ENCODE peak calls at places on chromosomes 11 and 22, in six cellular contexts. One of them, this sample, is unnamed.

GRCh38 chr11:62054484-62055121 is 69.2 kb upstream of the INCENP start:
- DNase-seq in cardiac muscle cell: peak; percentile 26
- DNase-seq in astrocyte: no peak
- DNase-seq in uterus: no peak
- DNase-seq in left lung: no peak
- DNase-seq in GM23338: peak; percentile 45
- DNase-seq in this sample: no peak

GRCh38 chr11:101458161-101458560 is 125.6 kb downstream of the TRPC6 start:
- DNase-seq in cardiac muscle cell: no peak
- DNase-seq in astrocyte: peak; percentile 49
- DNase-seq in uterus: no peak
- DNase-seq in left lung: no peak
- DNase-seq in GM23338: no peak
- DNase-seq in this sample: no peak

GRCh38 chr11:1879941-1880720 is 11.6 kb downstream of the PRR33 start:
- DNase-seq in cardiac muscle cell: peak; percentile 71
- DNase-seq in astrocyte: peak; percentile 13
- DNase-seq in uterus: peak; percentile 84
- DNase-seq in left lung: peak; percentile 82
- DNase-seq in GM23338: no peak
- DNase-seq in this sample: peak; percentile 34

GRCh38 chr11:72786305-72787261 is 7.3 kb downstream of the STARD10 start:
- DNase-seq in cardiac muscle cell: no peak
- DNase-seq in astrocyte: no peak
- DNase-seq in uterus: no peak
- DNase-seq in left lung: no peak
- DNase-seq in GM23338: no peak
- DNase-seq in this sample: no peak

GRCh38 chr11:774873-775592 is 2.3 kb downstream of the GATD1 start:
- DNase-seq in cardiac muscle cell: peak; percentile 34
- DNase-seq in astrocyte: peak; percentile 37
- DNase-seq in uterus: peak; percentile 24
- DNase-seq in left lung: peak; percentile 74
- DNase-seq in GM23338: no peak
- DNase-seq in this sample: peak; percentile 61

GRCh38 chr11:63829823-63830489 is 9.0 kb upstream of the MARK2 start:
- DNase-seq in cardiac muscle cell: peak; percentile 52
- DNase-seq in astrocyte: no peak
- DNase-seq in uterus: no peak
- DNase-seq in left lung: peak; percentile 28
- DNase-seq in GM23338: peak; percentile 71
- DNase-seq in this sample: peak; percentile 49

GRCh38 chr22:50626314-50626855 is 1.6 kb downstream of the ARSA start:
- DNase-seq in cardiac muscle cell: no peak
- DNase-seq in astrocyte: no peak
- DNase-seq in uterus: no peak
- DNase-seq in left lung: no peak
- DNase-seq in GM23338: no peak
- DNase-seq in this sample: no peak

GRCh38 chr11:118691926-118692830 is 12.7 kb upstream of the TREH start:
- DNase-seq in cardiac muscle cell: peak; percentile 50
- DNase-seq in astrocyte: peak; percentile 31
- DNase-seq in uterus: no peak
- DNase-seq in left lung: no peak
- DNase-seq in GM23338: no peak
- DNase-seq in this sample: peak; percentile 59

GRCh38 chr11:36394056-36394455 is 98.0 kb downstream of the PRR5L start:
- DNase-seq in cardiac muscle cell: no peak
- DNase-seq in astrocyte: no peak
- DNase-seq in uterus: no peak
- DNase-seq in left lung: no peak
- DNase-seq in GM23338: no peak
- DNase-seq in this sample: no peak

GRCh38 chr11:34632105-34632780 is 11.3 kb downstream of the EHF start:
- DNase-seq in cardiac muscle cell: no peak
- DNase-seq in astrocyte: no peak
- DNase-seq in uterus: no peak
- DNase-seq in left lung: no peak
- DNase-seq in GM23338: no peak
- DNase-seq in this sample: no peak

GRCh38 chr11:94144233-94144632 is 15.6 kb downstream of the PANX1 start:
- DNase-seq in cardiac muscle cell: no peak
- DNase-seq in astrocyte: no peak
- DNase-seq in uterus: no peak
- DNase-seq in left lung: no peak
- DNase-seq in GM23338: no peak
- DNase-seq in this sample: no peak

GRCh38 chr11:126871792-126872191 is 128.8 kb downstream of the KIRREL3 start:
- DNase-seq in cardiac muscle cell: no peak
- DNase-seq in astrocyte: no peak
- DNase-seq in uterus: no peak
- DNase-seq in left lung: no peak
- DNase-seq in GM23338: no peak
- DNase-seq in this sample: no peak

GRCh38 chr22:33302049-33302545 is 243.9 kb upstream of the SYN3 start:
- DNase-seq in cardiac muscle cell: peak; percentile 72
- DNase-seq in astrocyte: peak; percentile 18
- DNase-seq in uterus: peak; percentile 80
- DNase-seq in left lung: peak; percentile 88
- DNase-seq in GM23338: peak; percentile 93
- DNase-seq in this sample: peak; percentile 47

GRCh38 chr22:22571862-22572261 is 12.8 kb upstream of the PRAME start:
- DNase-seq in cardiac muscle cell: no peak
- DNase-seq in astrocyte: no peak
- DNase-seq in uterus: no peak
- DNase-seq in left lung: no peak
- DNase-seq in GM23338: no peak
- DNase-seq in this sample: no peak

GRCh38 chr11:57240757-57241156 is 3.7 kb upstream of the APLNR start:
- DNase-seq in cardiac muscle cell: no peak
- DNase-seq in astrocyte: no peak
- DNase-seq in uterus: no peak
- DNase-seq in left lung: no peak
- DNase-seq in GM23338: peak; percentile 49
- DNase-seq in this sample: no peak

GRCh38 chr11:118791961-118792578 is 1.1 kb upstream of the DDX6 start:
- DNase-seq in cardiac muscle cell: peak; percentile 16
- DNase-seq in astrocyte: no peak
- DNase-seq in uterus: no peak
- DNase-seq in left lung: no peak
- DNase-seq in GM23338: peak; percentile 51
- DNase-seq in this sample: no peak

GRCh38 chr11:130340671-130341319 is 26.1 kb upstream of the ZBTB44 start:
- DNase-seq in cardiac muscle cell: no peak
- DNase-seq in astrocyte: no peak
- DNase-seq in uterus: no peak
- DNase-seq in left lung: no peak
- DNase-seq in GM23338: no peak
- DNase-seq in this sample: no peak

GRCh38 chr11:9529333-9529648 is 44.2 kb upstream of the WEE1 start:
- DNase-seq in cardiac muscle cell: peak; percentile 53
- DNase-seq in astrocyte: no peak
- DNase-seq in uterus: peak; percentile 33
- DNase-seq in left lung: no peak
- DNase-seq in GM23338: no peak
- DNase-seq in this sample: peak; percentile 37

GRCh38 chr11:85595285-85595884 is 31.8 kb downstream of the DLG2 start:
- DNase-seq in cardiac muscle cell: peak; percentile 71
- DNase-seq in astrocyte: peak; percentile 37
- DNase-seq in uterus: no peak
- DNase-seq in left lung: no peak
- DNase-seq in GM23338: peak; percentile 59
- DNase-seq in this sample: peak; percentile 43

GRCh38 chr11:119421941-119422504 is 949 bp downstream of the THY1 start:
- DNase-seq in cardiac muscle cell: peak; percentile 41
- DNase-seq in astrocyte: no peak
- DNase-seq in uterus: no peak
- DNase-seq in left lung: no peak
- DNase-seq in GM23338: peak; percentile 52
- DNase-seq in this sample: peak; percentile 42

GRCh38 chr11:72789493-72790131 is 4.2 kb downstream of the STARD10 start:
- DNase-seq in cardiac muscle cell: peak; percentile 61
- DNase-seq in astrocyte: peak; percentile 61
- DNase-seq in uterus: no peak
- DNase-seq in left lung: no peak
- DNase-seq in GM23338: no peak
- DNase-seq in this sample: peak; percentile 72

GRCh38 chr11:8206251-8207079 is 37.6 kb upstream of the RIC3 start:
- DNase-seq in cardiac muscle cell: peak; percentile 56
- DNase-seq in astrocyte: peak; percentile 20
- DNase-seq in uterus: no peak
- DNase-seq in left lung: no peak
- DNase-seq in GM23338: peak; percentile 70
- DNase-seq in this sample: peak; percentile 24

GRCh38 chr22:26672060-26672471 is 14.7 kb downstream of the MIAT start:
- DNase-seq in cardiac muscle cell: no peak
- DNase-seq in astrocyte: no peak
- DNase-seq in uterus: no peak
- DNase-seq in left lung: no peak
- DNase-seq in GM23338: no peak
- DNase-seq in this sample: no peak

GRCh38 chr22:26671317-26672059 is 14.1 kb downstream of the MIAT start:
- DNase-seq in cardiac muscle cell: no peak
- DNase-seq in astrocyte: no peak
- DNase-seq in uterus: peak; percentile 29
- DNase-seq in left lung: peak; percentile 86
- DNase-seq in GM23338: peak; percentile 58
- DNase-seq in this sample: no peak

GRCh38 chr22:26667140-26667539 is 9.8 kb downstream of the MIAT start:
- DNase-seq in cardiac muscle cell: no peak
- DNase-seq in astrocyte: no peak
- DNase-seq in uterus: no peak
- DNase-seq in left lung: no peak
- DNase-seq in GM23338: no peak
- DNase-seq in this sample: no peak

GRCh38 chr22:26670459-26670858 is 13.1 kb downstream of the MIAT start:
- DNase-seq in cardiac muscle cell: no peak
- DNase-seq in astrocyte: no peak
- DNase-seq in uterus: no peak
- DNase-seq in left lung: no peak
- DNase-seq in GM23338: no peak
- DNase-seq in this sample: no peak

DNA sequence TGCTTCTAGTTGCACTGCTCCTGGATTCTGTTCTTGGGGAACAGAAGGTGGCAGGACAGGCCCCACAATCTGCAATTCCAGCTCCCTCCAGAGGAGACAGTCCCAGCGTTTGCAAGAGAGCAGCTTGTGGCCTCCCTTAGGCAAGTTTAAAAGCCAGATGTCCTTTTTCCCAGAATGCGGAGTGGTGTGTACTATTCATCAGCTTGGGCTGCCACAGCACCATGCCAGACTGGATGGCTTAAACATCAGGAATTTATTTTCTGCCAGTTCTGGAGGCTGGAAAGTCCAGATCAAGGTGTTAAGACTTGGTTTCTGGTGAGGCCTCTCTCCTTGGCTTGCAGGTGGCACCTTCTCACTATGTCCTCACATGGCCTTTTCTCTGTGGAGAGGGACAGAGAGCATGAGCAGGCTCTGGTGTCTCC is 11.7 kb downstream of the MIAT start:
- DNase-seq in cardiac muscle cell: no peak
- DNase-seq in astrocyte: no peak
- DNase-seq in uterus: no peak
- DNase-seq in left lung: no peak
- DNase-seq in GM23338: peak; percentile 83
- DNase-seq in this sample: no peak
- H3K4me1 ChIP-seq in cardiac muscle cell: peaks cover 7% of the 10 kb centered on the region
- H3K4me1 ChIP-seq in astrocyte: peaks cover 23% of the 10 kb centered on the region
- H3K4me1 ChIP-seq in uterus: peaks cover 7% of the 10 kb centered on the region
- H3K4me1 ChIP-seq in left lung: peaks cover 50% of the 10 kb centered on the region
- H3K4me1 ChIP-seq in GM23338: peaks cover 24% of the 10 kb centered on the region
- H3K4me1 ChIP-seq in this sample: peaks cover 2% of the 10 kb centered on the region

GRCh38 chr11:21321530-21321929 is 652.1 kb downstream of the NELL1 start:
- DNase-seq in cardiac muscle cell: no peak
- DNase-seq in astrocyte: no peak
- DNase-seq in uterus: no peak
- DNase-seq in left lung: no peak
- DNase-seq in GM23338: no peak
- DNase-seq in this sample: no peak

DNA sequence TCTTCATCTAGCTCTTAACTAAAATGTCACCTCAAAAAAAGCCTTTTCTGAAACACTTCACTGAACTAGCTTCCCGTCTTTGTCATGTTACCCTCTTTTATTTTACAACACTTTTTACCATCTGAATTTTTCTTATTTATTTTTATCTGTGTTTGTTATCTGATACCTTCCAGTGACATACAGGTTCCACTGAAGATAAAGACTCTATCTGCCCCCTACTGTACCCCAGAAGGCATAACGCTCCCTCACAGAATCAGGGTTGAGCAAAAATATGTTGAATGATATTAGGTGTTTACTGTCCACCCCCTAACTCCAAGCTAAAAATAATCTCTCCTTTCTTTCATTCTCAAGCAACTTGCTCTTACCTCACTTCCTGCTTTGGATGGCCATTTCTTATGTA is 654.2 kb downstream of the NELL1 start:
- DNase-seq in cardiac muscle cell: no peak
- DNase-seq in astrocyte: no peak
- DNase-seq in uterus: no peak
- DNase-seq in left lung: no peak
- DNase-seq in GM23338: peak; percentile 49
- DNase-seq in this sample: no peak
- TF ChIP-seq CTCF in cardiac muscle cell: no peak
- TF ChIP-seq CTCF in astrocyte: no peak
- TF ChIP-seq CTCF in uterus: no peak
- TF ChIP-seq CTCF in left lung: no peak
- TF ChIP-seq CTCF in GM23338: peak; percentile 83
- TF ChIP-seq CTCF in this sample: no peak

GRCh38 chr11:122180435-122180834 is 64.4 kb upstream of the BLID start:
- DNase-seq in cardiac muscle cell: peak; percentile 89
- DNase-seq in astrocyte: peak; percentile 97
- DNase-seq in uterus: peak; percentile 49
- DNase-seq in left lung: no peak
- DNase-seq in GM23338: no peak
- DNase-seq in this sample: peak; percentile 98
- H3K4me1 ChIP-seq in cardiac muscle cell: no peaks in the 10 kb centered on the region
- H3K4me1 ChIP-seq in astrocyte: peaks cover 41% of the 10 kb centered on the region
- H3K4me1 ChIP-seq in uterus: no peaks in the 10 kb centered on the region
- H3K4me1 ChIP-seq in left lung: no peaks in the 10 kb centered on the region
- H3K4me1 ChIP-seq in GM23338: peaks cover 16% of the 10 kb centered on the region
- H3K4me1 ChIP-seq in this sample: peaks cover 17% of the 10 kb centered on the region

GRCh38 chr11:89545701-89546100 is 54.5 kb upstream of the NOX4 start:
- DNase-seq in cardiac muscle cell: no peak
- DNase-seq in astrocyte: no peak
- DNase-seq in uterus: no peak
- DNase-seq in left lung: no peak
- DNase-seq in GM23338: no peak
- DNase-seq in this sample: no peak
- TF ChIP-seq CTCF in cardiac muscle cell: no peak
- TF ChIP-seq CTCF in astrocyte: no peak
- TF ChIP-seq CTCF in uterus: no peak
- TF ChIP-seq CTCF in left lung: no peak
- TF ChIP-seq CTCF in GM23338: no peak
- TF ChIP-seq CTCF in this sample: no peak

This sample was measured in fibroblast of lung.